ENCODE peak calls at places on chromosomes 12 and 14, in five cellular contexts. C is neuronal stem cell, K is mesenchymal stem cell, V is IMR-90, D is H9. R is an unnamed sample.

GRCh38 chr14:81519200-81519998 is 14.3 kb downstream of the SEL1L start:
- DNase-seq in C (no peak), K (peak), V (no peak), D (no peak), R (peak)

GRCh38 chr14:90553921-90554336 is 157.1 kb downstream of the CALM1 start:
- DNase-seq in C (no peak), K (no peak), V (no peak), D (no peak), R (no peak)

GRCh38 chr12:11601647-11602046 is 47.8 kb upstream of the ETV6 start:
- DNase-seq in C (no peak), K (peak), V (no peak), D (no peak), R (no peak)

GRCh38 chr12:121005346-121005815 is 10.9 kb downstream of the C12orf43 start:
- DNase-seq in C (peak), K (peak), V (peak), D (peak), R (peak)

GRCh38 chr12:6049992-6050391 is 74.5 kb downstream of the VWF start:
- DNase-seq in C (no peak), K (no peak), V (no peak), D (peak), R (peak)

GRCh38 chr14:35078082-35078481 is 32.0 kb downstream of the FAM177A1 start:
- DNase-seq in C (no peak), K (no peak), V (no peak), D (no peak), R (no peak)

GRCh38 chr14:70130498-70130897 is 58.3 kb downstream of the SLC8A3 start:
- DNase-seq in C (no peak), K (no peak), V (no peak), D (no peak), R (no peak)

GRCh38 chr12:106839343-106839742 is 64.9 kb downstream of the RIC8B start:
- DNase-seq in C (no peak), K (peak), V (no peak), D (no peak), R (peak)

GRCh38 chr14:93212432-93212831 is 5.4 kb downstream of the UBR7 start:
- DNase-seq in C (no peak), K (no peak), V (no peak), D (no peak), R (no peak)

GRCh38 chr14:93207468-93208308 is 632 bp downstream of the UBR7 start:
- DNase-seq in C (peak), K (peak), V (peak), D (no peak), R (peak)

GRCh38 chr14:93201155-93201704 is 5.6 kb downstream of the GON7 start:
- DNase-seq in C (no peak), K (no peak), V (no peak), D (no peak), R (no peak)

GRCh38 chr14:93206793-93207467 is at the start of the genes GON7 and UBR7:
- DNase-seq in C (peak), K (peak), V (peak), D (peak), R (peak)
- H3K4ac ChIP-seq in C (no peak), K (peak), V (peak), D (no peak), R (no peak)

DNA sequence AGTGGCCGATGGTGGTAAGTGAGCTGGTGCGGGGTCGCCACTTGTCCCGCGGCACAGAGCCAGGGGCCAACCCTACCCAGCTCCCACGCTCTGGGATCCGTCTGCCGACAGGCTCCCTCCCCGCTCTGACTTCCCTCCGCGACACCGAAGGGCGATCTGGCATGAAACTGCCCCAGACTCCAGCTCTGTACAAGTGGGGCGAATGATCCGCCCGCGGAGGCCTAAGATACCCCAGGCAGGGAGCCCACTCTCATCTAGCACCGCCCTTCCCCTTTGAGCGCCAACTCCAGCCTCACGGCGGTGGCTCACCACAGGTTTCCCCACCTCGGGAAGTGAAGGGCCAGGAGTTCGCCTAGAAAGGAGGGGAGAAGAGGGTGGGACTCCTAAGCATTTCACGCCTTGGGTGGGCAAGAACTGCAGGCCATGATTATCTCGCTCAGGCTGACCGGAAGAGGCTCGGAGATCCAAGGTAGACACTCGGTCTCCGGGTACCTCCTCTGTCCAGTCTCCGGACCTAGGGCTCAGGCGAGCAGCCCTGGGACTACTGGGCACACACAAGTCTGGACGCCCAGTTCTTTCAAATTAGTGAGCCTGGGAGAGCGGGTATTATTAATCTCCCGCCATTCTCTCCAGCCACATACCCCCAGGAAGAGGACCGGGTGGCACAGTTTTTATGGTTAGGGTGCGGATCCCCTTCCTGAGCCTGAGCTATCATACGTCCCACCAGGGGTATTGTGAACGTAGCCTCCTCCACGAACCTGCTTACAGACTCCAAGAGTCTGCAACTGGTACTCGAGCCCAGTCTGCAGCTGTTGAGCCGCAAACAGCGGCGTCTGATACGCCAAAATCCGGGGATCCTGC is 849 bp downstream of the WNT1 start:
- DNase-seq in C (no peak), K (no peak), V (no peak), D (no peak), R (no peak)
- H3K4me2 ChIP-seq in C (no peak), K (peak), V (peak), D (peak), R (peak)

GRCh38 chr12:131233737-131234474 is 280.2 kb downstream of the ADGRD1 start:
- DNase-seq in C (no peak), K (no peak), V (no peak), D (no peak), R (no peak)

GRCh38 chr12:131230340-131231099 is 276.8 kb downstream of the ADGRD1 start:
- DNase-seq in C (no peak), K (no peak), V (no peak), D (no peak), R (no peak)

GRCh38 chr12:131231194-131231980 is 277.7 kb downstream of the ADGRD1 start:
- DNase-seq in C (no peak), K (no peak), V (no peak), D (no peak), R (no peak)

GRCh38 chr12:131226345-131227265 is 272.9 kb downstream of the ADGRD1 start:
- DNase-seq in C (no peak), K (no peak), V (no peak), D (peak), R (no peak)

DNA sequence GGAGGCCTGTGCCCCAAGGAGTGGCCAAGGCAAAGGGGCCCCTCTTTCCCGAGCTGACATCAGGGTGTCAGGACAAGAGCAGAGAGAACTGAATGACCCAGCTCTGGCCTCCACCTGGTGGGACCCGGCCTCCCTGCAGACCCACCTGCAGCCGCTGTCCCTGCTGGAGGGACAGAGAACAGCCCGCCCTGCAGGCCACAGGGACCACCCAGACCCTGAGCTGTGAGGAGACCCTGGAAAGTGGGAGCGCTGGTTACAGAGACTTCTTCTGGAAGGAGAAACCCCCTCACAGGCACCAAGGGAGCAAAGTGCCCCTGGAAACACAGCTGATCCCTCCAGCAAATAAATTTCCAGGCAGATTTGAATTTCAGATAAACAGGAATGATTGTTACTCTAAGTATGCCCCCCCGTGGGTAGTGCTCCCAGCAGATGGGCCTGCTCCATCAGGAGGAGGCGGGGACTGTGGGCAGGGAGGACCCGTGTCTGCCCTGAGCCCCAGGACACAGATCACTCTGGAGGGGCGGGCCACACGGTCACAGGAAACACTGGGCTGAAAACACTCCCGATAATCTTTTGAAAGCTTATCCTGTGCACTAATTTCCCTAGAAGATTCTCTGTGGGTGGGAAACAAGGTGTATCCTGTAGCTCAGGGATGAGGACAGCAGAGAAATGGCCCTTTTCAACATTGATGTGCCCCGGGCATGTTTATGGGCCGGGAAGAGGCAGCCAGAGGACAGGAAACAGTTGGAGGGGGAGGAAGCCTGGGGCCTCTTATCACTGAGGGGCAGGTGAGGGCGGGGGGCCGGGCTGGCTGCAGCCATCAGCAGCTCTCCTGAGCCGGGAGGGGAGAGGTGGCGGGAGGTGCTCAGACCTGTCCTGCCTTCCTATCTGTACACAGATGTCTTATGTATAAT is 276.0 kb downstream of the ADGRD1 start:
- DNase-seq in C (no peak), K (no peak), V (no peak), D (peak), R (peak)
- H3K9ac ChIP-seq in C (no peak), K (no peak), V (no peak), D (no peak), R (peak)

DNA sequence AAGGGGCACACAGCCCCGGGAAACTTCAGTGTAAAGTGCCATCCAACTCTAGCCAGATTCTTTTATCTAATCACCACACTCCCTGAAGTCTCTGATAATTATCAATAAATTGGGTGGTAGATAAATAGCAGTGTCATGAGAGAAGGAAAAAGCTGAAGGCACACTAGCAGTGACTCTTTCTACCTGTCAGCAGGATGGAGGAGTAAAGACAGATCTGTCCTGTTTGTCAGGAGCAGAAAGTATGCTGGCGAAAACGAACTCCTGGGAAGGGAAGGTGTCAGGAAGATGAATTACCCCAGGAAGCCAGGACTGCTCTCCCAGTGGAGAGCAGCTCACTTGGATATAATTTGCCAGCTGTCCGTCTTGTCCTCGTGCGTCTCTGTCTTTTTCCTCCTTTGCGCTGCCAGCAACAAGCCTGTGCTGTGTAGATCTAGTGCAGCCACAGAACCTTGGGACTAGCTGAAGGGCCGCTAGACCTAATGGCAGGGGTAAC is 981.9 kb downstream of the DIO2 start:
- DNase-seq in C (no peak), K (no peak), V (peak), D (no peak), R (peak)
- H3K4ac ChIP-seq in C (no peak), K (no peak), V (no peak), D (no peak), R (no peak)

GRCh38 chr14:30960216-30960615 is 65.2 kb upstream of the AP4S1 start:
- DNase-seq in C (no peak), K (no peak), V (no peak), D (no peak), R (no peak)
- H3K4me2 ChIP-seq in C (no peak), K (no peak), V (no peak), D (no peak), R (no peak)

DNA sequence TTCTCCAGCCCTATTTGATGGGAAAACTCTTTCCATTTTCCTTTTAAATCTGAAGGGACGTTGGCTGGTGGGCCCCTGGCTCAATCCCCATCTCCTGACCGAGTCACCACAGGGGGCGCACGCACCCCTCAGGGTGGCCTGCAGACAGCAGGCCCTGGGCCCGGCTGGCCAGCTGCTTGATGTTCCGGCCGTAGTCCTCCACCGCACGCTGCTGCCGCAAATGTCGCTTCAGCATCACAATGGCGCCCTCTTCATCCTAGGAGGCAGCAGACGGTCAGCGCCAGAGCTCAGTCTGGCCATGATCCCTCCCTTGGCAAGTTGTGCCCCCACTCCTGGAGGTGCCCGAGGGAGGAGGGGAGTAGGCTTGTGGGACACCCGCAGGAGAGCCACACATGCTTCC is 70.0 kb downstream of the PLEKHG3 start:
- DNase-seq in C (no peak), K (no peak), V (no peak), D (no peak), R (no peak)
- H3K9ac ChIP-seq in C (no peak), K (no peak), V (no peak), D (no peak), R (no peak)

GRCh38 chr14:60723218-60724079 is 702 bp downstream of the SIX4 start:
- DNase-seq in C (peak), K (peak), V (peak), D (peak), R (peak)

GRCh38 chr14:60721331-60722162 is 2.6 kb downstream of the SIX4 start:
- DNase-seq in C (peak), K (peak), V (peak), D (peak), R (peak)

GRCh38 chr14:60720962-60721330 is 3.2 kb downstream of the SIX4 start:
- DNase-seq in C (no peak), K (no peak), V (no peak), D (no peak), R (no peak)

GRCh38 chr14:60722836-60723217 is 1.3 kb downstream of the SIX4 start:
- DNase-seq in C (peak), K (no peak), V (peak), D (peak), R (peak)

DNA sequence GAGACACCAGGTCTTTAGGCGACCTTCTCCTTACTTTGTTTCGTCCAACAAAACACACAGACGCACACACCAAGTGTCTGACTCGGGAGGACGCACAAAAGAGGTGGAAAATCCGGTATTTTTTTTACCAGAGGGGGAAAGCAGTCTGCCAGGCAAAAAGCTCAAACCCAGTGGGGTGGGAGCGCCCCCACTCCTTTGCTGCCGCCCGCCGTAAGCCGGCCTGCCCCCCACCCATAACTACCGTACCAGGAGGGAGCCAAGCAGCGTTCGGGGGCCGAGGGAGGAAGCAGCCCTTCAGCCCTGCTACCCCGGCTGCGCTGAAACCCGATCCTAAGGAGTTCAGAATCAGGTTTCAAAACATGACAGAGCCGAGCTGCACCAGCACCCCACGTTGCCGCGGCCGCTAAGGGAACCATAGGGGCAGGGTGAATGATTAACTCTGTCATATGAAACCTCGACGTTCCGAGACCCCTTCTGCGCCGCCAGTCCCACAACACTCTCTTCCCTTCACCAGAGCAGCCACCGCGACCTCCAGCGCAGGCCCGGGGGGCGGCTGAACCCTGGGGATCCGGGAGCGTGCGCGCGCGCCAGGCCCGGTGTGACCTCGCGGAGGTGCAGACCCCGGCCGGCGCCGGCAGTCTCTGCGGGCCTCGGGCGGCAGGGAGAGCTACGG is 1.9 kb downstream of the SIX4 start:
- DNase-seq in C (peak), K (peak), V (peak), D (peak), R (peak)
- H3K4ac ChIP-seq in C (no peak), K (no peak), V (peak), D (no peak), R (no peak)

GRCh38 chr14:94451826-94452225 is 774 bp downstream of the SERPINA11 start:
- DNase-seq in C (no peak), K (no peak), V (no peak), D (no peak), R (no peak)

GRCh38 chr14:94451091-94451751 is 1.4 kb downstream of the SERPINA11 start:
- DNase-seq in C (no peak), K (no peak), V (no peak), D (peak), R (no peak)

GRCh38 chr14:94447986-94448808 is 4.4 kb downstream of the SERPINA11 start:
- DNase-seq in C (no peak), K (no peak), V (no peak), D (no peak), R (no peak)

GRCh38 chr14:94450722-94451090 is 1.9 kb downstream of the SERPINA11 start:
- DNase-seq in C (no peak), K (no peak), V (no peak), D (no peak), R (no peak)

GRCh38 chr14:94449930-94450329 is 2.7 kb downstream of the SERPINA11 start:
- DNase-seq in C (no peak), K (no peak), V (no peak), D (no peak), R (no peak)
- H3K4me2 ChIP-seq in C (no peak), K (no peak), V (no peak), D (no peak), R (no peak)

GRCh38 chr14:79196216-79196615 is 1015.1 kb downstream of the DIO2 start:
- DNase-seq in C (no peak), K (no peak), V (no peak), D (no peak), R (no peak)
- H3K9ac ChIP-seq in C (no peak), K (no peak), V (no peak), D (no peak), R (no peak)